ENCODE peak calls at places on chromosome 11, in four cellular contexts. E is IMR-90, A is tibial artery, V is esophagus muscularis mucosa. X is an unnamed sample.
A peak's percentile ranks its signal among the peaks of the same experiment; 100 is the strongest.

GRCh38 chr11:119700536-119701346 is 28.3 kb downstream of the NECTIN1 start:
- DNase-seq in E (no peak), A (no peak), V (no peak), X (peak; percentile 23)

GRCh38 chr11:43790444-43790794 is 90.2 kb upstream of the ALKBH3 start:
- DNase-seq in E (peak; percentile 50), A (no peak), V (no peak), X (peak; percentile 78)

GRCh38 chr11:112588252-112588668 is 327.6 kb upstream of the PLET1 start:
- DNase-seq in E (peak; percentile 77), A (peak; percentile 56), V (peak; percentile 92), X (peak; percentile 89)

GRCh38 chr11:93396356-93396755 is 65.8 kb downstream of the DEUP1 start:
- DNase-seq in E (no peak), A (no peak), V (no peak), X (peak; percentile 12)

GRCh38 chr11:21896216-21896615 is 296.7 kb upstream of the ANO5 start:
- DNase-seq in E (no peak), A (no peak), V (no peak), X (no peak)

GRCh38 chr11:64537876-64538275 is 53.1 kb upstream of the SLC22A12 start:
- DNase-seq in E (no peak), A (peak; percentile 7), V (no peak), X (no peak)

GRCh38 chr11:10317776-10318526 is 13.1 kb downstream of the ADM start:
- DNase-seq in E (no peak), A (no peak), V (no peak), X (no peak)

GRCh38 chr11:86869531-86869930 is 69.2 kb downstream of the PRSS23 start:
- DNase-seq in E (peak; percentile 14), A (no peak), V (no peak), X (peak; percentile 72)

GRCh38 chr11:14015711-14016110 is 53.2 kb downstream of the SPON1 start:
- DNase-seq in E (peak; percentile 81), A (no peak), V (peak; percentile 64), X (peak; percentile 70)

GRCh38 chr11:74460481-74461154 is 6.7 kb downstream of the KCNE3 start:
- DNase-seq in E (peak; percentile 51), A (no peak), V (no peak), X (peak; percentile 50)

GRCh38 chr11:113884361-113884836 is 9.0 kb upstream of the USP28 start:
- DNase-seq in E (peak; percentile 44), A (no peak), V (no peak), X (peak; percentile 45)

GRCh38 chr11:1205987-1206331 is 16.9 kb upstream of the MUC5B start:
- DNase-seq in E (no peak), A (peak; percentile 8), V (no peak), X (no peak)

GRCh38 chr11:71467164-71467563 is 14.2 kb downstream of the NADSYN1 start:
- DNase-seq in E (no peak), A (no peak), V (no peak), X (no peak)

GRCh38 chr11:57324154-57324885 is 432 bp downstream of the TNKS1BP1 start:
- DNase-seq in E (peak; percentile 48), A (no peak), V (no peak), X (peak; percentile 73)

GRCh38 chr11:10646956-10647355 is 46.6 kb downstream of the IRAG1 start:
- DNase-seq in E (no peak), A (no peak), V (no peak), X (no peak)

GRCh38 chr11:83063073-83063754 is 8.5 kb downstream of the RAB30 start:
- DNase-seq in E (peak; percentile 33), A (no peak), V (peak; percentile 80), X (peak; percentile 68)

GRCh38 chr11:74449369-74449931 is 17.9 kb downstream of the KCNE3 start:
- DNase-seq in E (peak; percentile 81), A (peak; percentile 29), V (no peak), X (peak; percentile 92)

GRCh38 chr11:70413151-70413550 is 14.8 kb downstream of the CTTN start:
- DNase-seq in E (no peak), A (no peak), V (no peak), X (no peak)

GRCh38 chr11:34680918-34681554 is 60.1 kb downstream of the EHF start:
- DNase-seq in E (peak; percentile 78), A (no peak), V (no peak), X (peak; percentile 77)

GRCh38 chr11:44136176-44136945 is 40.9 kb downstream of the EXT2 start:
- DNase-seq in E (no peak), A (no peak), V (no peak), X (no peak)

GRCh38 chr11:122678406-122678805 is 22.9 kb downstream of the UBASH3B start:
- DNase-seq in E (no peak), A (no peak), V (no peak), X (no peak)

GRCh38 chr11:68997124-68997994 is 15.7 kb downstream of the MRGPRF start:
- DNase-seq in E (no peak), A (no peak), V (no peak), X (no peak)

GRCh38 chr11:41665633-41666032 is 206.2 kb upstream of the LRRC4C start:
- DNase-seq in E (no peak), A (no peak), V (no peak), X (no peak)
- H3K9me3 ChIP-seq in E (peaks cover 3% of the 10 kb centered on the region), A (no peaks in the 10 kb centered on the region), V (no peaks in the 10 kb centered on the region), X (no peaks in the 10 kb centered on the region)

GRCh38 chr11:134468081-134468668 is 56.1 kb upstream of the B3GAT1 start:
- DNase-seq in E (no peak), A (no peak), V (no peak), X (no peak)
- H3K4me3 ChIP-seq in E (no peak overlapping the region), A (no peak overlapping the region), V (no peak overlapping the region), X (no peak overlapping the region)

GRCh38 chr11:99271527-99271926 is 250.8 kb downstream of the CNTN5 start:
- DNase-seq in E (no peak), A (no peak), V (no peak), X (no peak)

DNA sequence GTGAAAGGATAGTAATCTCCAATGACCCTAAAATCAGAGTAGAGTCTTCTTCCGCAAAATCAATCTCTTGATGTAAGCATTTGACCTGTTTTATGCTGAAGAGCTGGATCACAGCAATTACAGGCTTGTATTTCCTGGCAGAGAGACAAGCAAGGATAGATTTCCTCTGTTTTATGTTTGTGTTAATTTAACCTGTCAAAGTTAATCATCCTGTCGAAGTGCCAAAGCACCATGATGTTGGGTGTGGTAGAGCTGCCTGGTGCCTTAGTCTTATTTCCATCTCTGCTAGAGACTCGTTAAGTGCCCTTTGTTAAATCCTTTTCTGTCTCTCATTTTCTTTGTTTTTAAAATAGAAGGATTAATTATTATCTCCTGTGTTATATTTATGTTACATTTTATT is 248.1 kb downstream of the CNTN5 start:
- DNase-seq in E (no peak), A (no peak), V (no peak), X (no peak)
- H3K9me3 ChIP-seq in E (no peaks in the 10 kb centered on the region), A (no peaks in the 10 kb centered on the region), V (no peaks in the 10 kb centered on the region), X (no peaks in the 10 kb centered on the region)

GRCh38 chr11:127106938-127107337 is 106.4 kb upstream of the KIRREL3 start:
- DNase-seq in E (no peak), A (no peak), V (no peak), X (no peak)
- H3K4me3 ChIP-seq in E (no peak overlapping the region), A (no peak overlapping the region), V (no peak overlapping the region), X (no peak overlapping the region)

DNA sequence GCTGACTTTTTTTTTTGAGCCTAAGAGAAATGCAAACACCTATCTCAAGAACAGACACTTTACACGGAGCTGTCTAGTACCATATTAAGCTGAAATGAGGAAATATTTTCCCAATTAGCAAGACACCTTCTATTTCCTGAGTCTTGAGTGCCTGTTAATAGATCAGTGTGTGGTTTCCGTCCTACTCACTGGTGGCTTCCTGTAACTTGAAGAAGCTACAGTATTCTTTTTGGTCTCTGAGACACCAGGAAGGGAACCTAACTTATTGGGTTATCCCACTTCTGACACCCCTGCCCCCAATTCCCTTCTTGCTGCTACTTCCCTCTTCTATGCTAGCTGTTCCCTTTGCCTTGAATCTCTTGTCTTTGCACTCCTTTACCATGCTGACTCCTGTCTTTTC is 92.7 kb downstream of the FDX1 start:
- DNase-seq in E (no peak), A (no peak), V (no peak), X (peak; percentile 10)
- H3K9me3 ChIP-seq in E (no peaks in the 10 kb centered on the region), A (no peaks in the 10 kb centered on the region), V (no peaks in the 10 kb centered on the region), X (no peaks in the 10 kb centered on the region)

GRCh38 chr11:77819411-77819920 is 1.1 kb downstream of the RSF1 start:
- DNase-seq in E (peak; percentile 88), A (peak; percentile 90), V (peak; percentile 96), X (peak; percentile 94)

GRCh38 chr11:77821349-77821851 is 456 bp downstream of the AAMDC start:
- DNase-seq in E (peak; percentile 40), A (peak; percentile 39), V (no peak), X (peak; percentile 65)

GRCh38 chr11:77820565-77821348 is at the start of the genes AAMDC and RSF1:
- DNase-seq in E (peak; percentile 99), A (peak; percentile 99), V (peak; percentile 100), X (peak; percentile 100)

GRCh38 chr11:77819921-77820564 is 479 bp downstream of the RSF1 start:
- DNase-seq in E (peak; percentile 27), A (peak; percentile 39), V (no peak), X (peak; percentile 65)

DNA sequence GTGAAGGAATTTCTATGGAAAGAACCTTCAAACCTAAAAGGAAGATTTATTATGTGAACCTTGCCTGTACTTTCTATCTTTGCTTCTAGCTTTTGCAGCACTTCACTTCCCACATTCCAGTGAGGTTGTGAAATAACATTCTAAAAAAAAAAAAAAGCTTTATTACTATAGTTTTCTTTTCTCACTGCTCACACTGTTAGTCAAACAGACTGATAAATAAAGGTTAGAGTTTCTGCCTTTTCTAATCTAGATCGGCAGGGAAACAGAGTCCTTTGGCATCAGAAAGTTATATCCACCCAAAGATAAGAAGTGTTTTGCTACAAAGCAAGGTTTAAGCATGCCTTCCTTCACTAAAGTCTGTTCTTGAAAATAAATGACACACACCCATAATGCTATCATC is 2.8 kb downstream of the AAMDC start:
- DNase-seq in E (peak; percentile 52), A (no peak), V (no peak), X (peak; percentile 53)
- H3K4me3 ChIP-seq in E (no peak overlapping the region), A (no peak overlapping the region), V (peak overlapping the region; percentile 8), X (no peak overlapping the region)

GRCh38 chr11:101226617-101227016 is 97.0 kb upstream of the PGR start:
- DNase-seq in E (no peak), A (no peak), V (no peak), X (no peak)
- H3K9me3 ChIP-seq in E (peaks cover 9% of the 10 kb centered on the region), A (no peaks in the 10 kb centered on the region), V (no peaks in the 10 kb centered on the region), X (no peaks in the 10 kb centered on the region)

DNA sequence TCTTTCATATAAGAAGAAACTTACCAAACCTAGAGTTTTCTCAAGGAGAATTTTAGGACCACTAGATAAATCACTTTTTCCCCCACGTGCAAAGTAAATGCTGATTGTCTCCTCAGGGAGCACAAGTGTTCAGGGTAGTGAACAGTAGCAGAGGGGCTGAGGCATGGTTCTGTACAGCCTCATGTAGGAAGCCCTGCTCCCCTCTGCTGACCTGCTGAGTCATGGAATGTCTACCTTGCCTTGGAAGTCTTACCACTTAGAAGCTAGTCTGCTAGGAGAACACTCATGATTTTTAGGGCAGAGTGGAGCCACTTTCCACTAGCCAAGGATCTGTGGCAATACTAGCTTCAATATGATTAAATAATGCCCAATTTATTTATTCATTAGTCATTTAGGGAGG is 2120.6 kb upstream of the RAG2 start:
- DNase-seq in E (no peak), A (no peak), V (no peak), X (no peak)
- H3K4me3 ChIP-seq in E (no peak overlapping the region), A (no peak overlapping the region), V (no peak overlapping the region), X (no peak overlapping the region)

DNA sequence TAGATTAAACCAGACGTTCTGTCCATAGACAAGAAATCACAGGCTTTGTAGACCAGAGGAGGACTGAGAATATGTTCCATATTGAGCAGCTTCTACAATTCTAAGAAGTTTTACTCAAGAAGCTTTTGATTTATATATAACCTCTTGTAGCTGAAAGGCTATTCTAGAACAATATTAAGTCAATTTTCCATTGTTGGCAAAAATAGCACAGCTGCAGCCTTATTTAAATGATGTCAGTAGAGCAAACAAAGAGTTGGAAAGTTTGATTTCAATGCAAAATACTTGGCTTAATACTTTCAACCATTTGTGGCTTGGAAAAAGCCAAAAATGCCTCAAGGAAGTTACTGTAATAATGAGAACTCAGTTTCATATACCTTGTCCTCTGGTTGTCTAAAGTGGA is at the start of gene GLYATL2:
- DNase-seq in E (no peak), A (no peak), V (no peak), X (no peak)
- H3K9me3 ChIP-seq in E (no peaks in the 10 kb centered on the region), A (no peaks in the 10 kb centered on the region), V (no peaks in the 10 kb centered on the region), X (no peaks in the 10 kb centered on the region)